ENCODE peak calls at places on chromosomes 6 and 20, in five cellular contexts. T is kidney, M is PC-3, G is mammary epithelial cell, Z is pancreas. Y is an unnamed sample.

GRCh38 chr6:44029489-44030185 is 97.6 kb downstream of the MRPL14 start:
- DNase-seq in Z (no peak), T (peak), M (no peak), G (no peak), Y (no peak)

GRCh38 chr20:12023169-12023795 is 105.6 kb downstream of the BTBD3 start:
- DNase-seq in M (no peak), G (no peak), T (no peak), Z (no peak), Y (no peak)

GRCh38 chr20:31593221-31594001 is 11.7 kb upstream of the ID1 start:
- DNase-seq in G (peak), Z (no peak), M (peak), T (peak), Y (no peak)

GRCh38 chr20:13494019-13494418 is 144.7 kb downstream of the TASP1 start:
- DNase-seq in M (peak), T (no peak), Z (no peak), G (peak), Y (no peak)

GRCh38 chr20:64167676-64168075 is 3.4 kb downstream of the MYT1 start:
- DNase-seq in M (no peak), T (peak), Z (no peak), G (no peak), Y (no peak)

GRCh38 chr6:35601331-35602132 is 87.2 kb downstream of the FKBP5 start:
- DNase-seq in G (peak), T (no peak), M (peak), Z (no peak), Y (peak)

GRCh38 chr6:24721461-24722215 is 2.7 kb upstream of the C6orf62 start:
- DNase-seq in M (no peak), Z (no peak), G (no peak), T (no peak), Y (no peak)

GRCh38 chr6:47133230-47134000 is 91.3 kb upstream of the ADGRF1 start:
- DNase-seq in G (no peak), Z (no peak), M (no peak), T (no peak), Y (no peak)

GRCh38 chr20:17571153-17571527 is 1.3 kb downstream of the DSTN start:
- DNase-seq in G (no peak), T (no peak), M (no peak), Z (no peak), Y (no peak)

GRCh38 chr20:39117486-39117885 is 155.3 kb downstream of the DHX35 start:
- DNase-seq in M (peak), T (no peak), G (peak), Z (no peak), Y (peak)

GRCh38 chr20:33172781-33173180 is 4.8 kb downstream of the BPIFA2 start:
- DNase-seq in Z (no peak), M (no peak), T (no peak), G (no peak), Y (no peak)

GRCh38 chr6:157034433-157035230 is 257.5 kb downstream of the ARID1B start:
- DNase-seq in T (no peak), M (peak), G (peak), Z (no peak), Y (no peak)

GRCh38 chr20:41456341-41456740 is 89.7 kb upstream of the EMILIN3 start:
- DNase-seq in Z (no peak), T (no peak), G (no peak), M (no peak), Y (no peak)

GRCh38 chr20:3251806-3252205 is 12.8 kb upstream of the SLC4A11 start:
- DNase-seq in M (no peak), T (peak), Z (no peak), G (peak), Y (no peak)

GRCh38 chr6:152118224-152118623 is 310.7 kb downstream of the ESR1 start:
- DNase-seq in Z (no peak), M (no peak), T (no peak), G (no peak), Y (no peak)

GRCh38 chr20:41969656-41970055 is 351.5 kb upstream of the CHD6 start:
- DNase-seq in G (no peak), M (no peak), Z (no peak), T (no peak), Y (no peak)

GRCh38 chr6:140203611-140204553 is 829.4 kb upstream of the CITED2 start:
- DNase-seq in T (no peak), M (peak), Z (no peak), G (no peak), Y (peak)

GRCh38 chr20:21702553-21703467 is 2.7 kb upstream of the PAX1 start:
- DNase-seq in T (peak), M (no peak), Z (peak), G (peak), Y (peak)

GRCh38 chr20:51342510-51343236 is 199.8 kb downstream of the NFATC2 start:
- DNase-seq in Z (no peak), G (no peak), T (no peak), M (no peak), Y (no peak)
- H3K27ac ChIP-seq in Z (no peak), G (no peak), T (no peak), M (no peak), Y (peak)

GRCh38 chr6:144321839-144322591 is 36.9 kb downstream of the UTRN start:
- DNase-seq in G (no peak), T (no peak), Z (no peak), M (peak), Y (peak)
- TF ChIP-seq CTCF in G (no peak), T (no peak), Z (no peak), M (peak), Y (no peak)

DNA sequence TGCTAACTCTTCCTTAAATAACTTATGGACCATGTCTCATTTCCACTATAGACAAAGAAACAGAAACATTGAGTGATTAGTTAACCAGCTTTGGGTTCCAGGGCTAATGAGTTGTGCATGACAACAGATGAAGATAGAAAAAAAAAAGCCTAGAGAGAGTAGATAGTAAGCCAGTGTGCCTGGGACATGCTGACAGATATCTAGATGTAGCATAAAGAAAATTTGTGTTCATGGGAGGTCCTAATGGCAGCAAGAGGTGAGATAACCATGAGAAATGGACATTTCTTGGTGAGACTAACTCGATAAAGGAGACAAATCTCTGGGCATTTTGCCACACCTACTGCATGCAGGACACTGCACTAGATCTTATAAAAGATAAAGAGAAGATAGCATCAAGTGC is 2.8 kb upstream of the BTN3A3 start:
- DNase-seq in M (no peak), Z (no peak), G (no peak), T (no peak), Y (no peak)
- H3K4me3 ChIP-seq in M (no peak), Z (no peak), G (no peak), T (no peak), Y (no peak)

GRCh38 chr6:20154778-20155177 is 57.5 kb downstream of the MBOAT1 start:
- DNase-seq in T (no peak), Z (no peak), M (no peak), G (no peak), Y (no peak)
- H3K27ac ChIP-seq in T (no peak), Z (no peak), M (no peak), G (no peak), Y (no peak)

Y was measured in brain microvascular endothelial cell.